ENCODE peak calls at places on chromosomes 2 and 18, in eight cellular contexts. C is activated naive CD4-positive, alpha-beta T cell treated with anti-CD3 and anti-CD28 coated beads for 36 hours; O is HAP-1; U is EH; A is H9; M is A172; F is HFFc6; G is NCI-H2029 treated with DMSO at 0.1 percent for 48 hours. W is an unnamed sample.
A peak's percentile ranks its signal among the peaks of the same experiment; 100 is the strongest.

GRCh38 chr2:3267549-3267867 is 110.1 kb downstream of the EIPR1 start:
- DNase-seq in C (no peak), O (no peak), U (no peak), A (no peak), M (no peak), F (no peak), G (no peak), W (no peak)

GRCh38 chr2:131425191-131426021 is 50.5 kb upstream of the TUBA3D start:
- DNase-seq in C (no peak), O (no peak), U (no peak), A (no peak), M (no peak), F (no peak), G (no peak), W (no peak)

GRCh38 chr2:180145163-180145562 is 138.1 kb upstream of the CWC22 start:
- DNase-seq in C (no peak), O (peak; percentile 69), U (no peak), A (no peak), M (no peak), F (no peak), G (no peak), W (no peak)

GRCh38 chr2:79860233-79861058 is 347.6 kb downstream of the CTNNA2 start:
- DNase-seq in C (no peak), O (no peak), U (peak; percentile 31), A (no peak), M (peak; percentile 39), F (peak; percentile 30), G (no peak), W (no peak)

GRCh38 chr18:62883937-62884735 is 168.8 kb downstream of the PHLPP1 start:
- DNase-seq in C (no peak), O (no peak), U (no peak), A (no peak), M (no peak), F (no peak), G (no peak), W (no peak)

GRCh38 chr18:79685281-79685680 is 5.7 kb downstream of the CTDP1 start:
- DNase-seq in C (peak; percentile 62), O (no peak), U (no peak), A (no peak), M (no peak), F (no peak), G (no peak), W (peak; percentile 64)

GRCh38 chr2:224638338-224638823 is 53.2 kb upstream of the CUL3 start:
- DNase-seq in C (peak; percentile 58), O (no peak), U (no peak), A (no peak), M (no peak), F (no peak), G (no peak), W (peak; percentile 7)

GRCh38 chr2:122815120-122815519 is 1059.7 kb downstream of the TSN start:
- DNase-seq in C (no peak), O (no peak), U (no peak), A (no peak), M (no peak), F (no peak), G (no peak), W (no peak)

GRCh38 chr2:173468394-173468793 is 113.7 kb downstream of the CDCA7 start:
- DNase-seq in C (no peak), O (no peak), U (no peak), A (no peak), M (no peak), F (no peak), G (no peak), W (no peak)

GRCh38 chr2:131413785-131414184 is 49.8 kb upstream of the RAB6D start:
- DNase-seq in C (no peak), O (no peak), U (no peak), A (no peak), M (no peak), F (no peak), G (no peak), W (no peak)

GRCh38 chr2:109032229-109032800 is 43.3 kb upstream of the EDAR start:
- DNase-seq in C (peak; percentile 51), O (no peak), U (no peak), A (no peak), M (no peak), F (no peak), G (no peak), W (peak; percentile 46)

GRCh38 chr2:237500681-237501424 is 13.8 kb downstream of the MLPH start:
- DNase-seq in C (no peak), O (no peak), U (peak; percentile 100), A (no peak), M (peak; percentile 100), F (peak; percentile 100), G (no peak), W (no peak)

GRCh38 chr2:13638181-13638580 is 921.4 kb downstream of the TRIB2 start:
- DNase-seq in C (no peak), O (no peak), U (no peak), A (no peak), M (peak; percentile 52), F (no peak), G (no peak), W (no peak)